ENCODE peak calls at places on chromosomes 6 and 20, in eight cellular contexts. C is IMR-90, W is mammary epithelial cell, O is neural progenitor cell, P is fibroblast of lung, R is endothelial cell of umbilical vein, Y is colonic mucosa, D is K562. B is an unnamed sample.

GRCh38 chr6:46998436-46999017 is 43.6 kb downstream of the ADGRF1 start:
- DNase-seq in C (no peak), W (no peak), O (no peak), P (no peak), R (no peak), Y (no peak), D (no peak), B (peak; percentile 66)

GRCh38 chr20:34164569-34164968 is 52.5 kb upstream of the EIF2S2 start:
- DNase-seq in C (no peak), W (no peak), O (no peak), P (no peak), R (peak; percentile 16), Y (no peak), D (no peak), B (no peak)

GRCh38 chr20:35730583-35731468 is 11.2 kb downstream of the RBM39 start:
- DNase-seq in C (no peak), W (no peak), O (no peak), P (no peak), R (no peak), Y (no peak), D (no peak), B (no peak)

GRCh38 chr6:137044366-137045220 is at the start of gene IL20RA:
- DNase-seq in C (no peak), W (no peak), O (peak; percentile 57), P (no peak), R (no peak), Y (no peak), D (no peak), B (peak; percentile 69)

GRCh38 chr6:17311595-17312311 is 30.6 kb downstream of the RBM24 start:
- DNase-seq in C (peak; percentile 71), W (no peak), O (peak; percentile 9), P (peak; percentile 64), R (no peak), Y (no peak), D (peak; percentile 42), B (no peak)

GRCh38 chr6:166939894-166940293 is 16.5 kb downstream of the RNASET2 start:
- DNase-seq in C (no peak), W (no peak), O (no peak), P (no peak), R (no peak), Y (no peak), D (no peak), B (no peak)

GRCh38 chr6:31874084-31874670 is 4.6 kb downstream of the SLC44A4 start:
- DNase-seq in C (no peak), W (no peak), O (no peak), P (no peak), R (no peak), Y (no peak), D (no peak), B (no peak)

GRCh38 chr6:144675231-144675861 is 390.2 kb downstream of the UTRN start:
- DNase-seq in C (peak; percentile 52), W (peak; percentile 93), O (no peak), P (peak; percentile 82), R (peak; percentile 17), Y (peak; percentile 79), D (no peak), B (peak; percentile 75)

GRCh38 chr6:52877168-52877567 is 32.3 kb downstream of the GSTA3 start:
- DNase-seq in C (peak; percentile 96), W (peak; percentile 83), O (no peak), P (peak; percentile 92), R (no peak), Y (no peak), D (no peak), B (peak; percentile 81)

GRCh38 chr6:31168606-31169005 is 1.9 kb downstream of the POU5F1 start:
- DNase-seq in C (no peak), W (no peak), O (no peak), P (no peak), R (no peak), Y (no peak), D (no peak), B (no peak)

GRCh38 chr20:50085481-50086365 is 27.2 kb downstream of the UBE2V1 start:
- DNase-seq in C (peak; percentile 73), W (peak; percentile 42), O (peak; percentile 85), P (peak; percentile 73), R (peak; percentile 85), Y (peak; percentile 52), D (peak; percentile 57), B (peak; percentile 45)

GRCh38 chr20:31594558-31595379 is 10.3 kb upstream of the ID1 start:
- DNase-seq in C (no peak), W (no peak), O (peak; percentile 42), P (no peak), R (peak; percentile 62), Y (peak; percentile 57), D (no peak), B (no peak)

GRCh38 chr6:5995705-5996686 is 10.7 kb downstream of the NRN1 start:
- DNase-seq in C (peak; percentile 19), W (peak; percentile 58), O (peak; percentile 91), P (no peak), R (peak; percentile 79), Y (peak; percentile 64), D (peak; percentile 71), B (no peak)

GRCh38 chr20:10758446-10758845 is 84.6 kb upstream of the JAG1 start:
- DNase-seq in C (peak; percentile 53), W (peak; percentile 71), O (no peak), P (no peak), R (peak; percentile 64), Y (no peak), D (no peak), B (no peak)

GRCh38 chr6:38209291-38209865 is 389.9 kb downstream of the ZFAND3 start:
- DNase-seq in C (peak; percentile 7), W (no peak), O (no peak), P (peak; percentile 4), R (no peak), Y (no peak), D (no peak), B (no peak)

GRCh38 chr6:159233365-159234101 is 64.3 kb downstream of the FNDC1 start:
- DNase-seq in C (no peak), W (no peak), O (peak; percentile 71), P (no peak), R (no peak), Y (no peak), D (no peak), B (no peak)

GRCh38 chr6:155770313-155770712 is 314.7 kb upstream of the NOX3 start:
- DNase-seq in C (no peak), W (no peak), O (no peak), P (no peak), R (no peak), Y (no peak), D (no peak), B (no peak)

GRCh38 chr6:2871102-2871501 is 29.4 kb upstream of the SERPINB1 start:
- DNase-seq in C (no peak), W (no peak), O (no peak), P (no peak), R (no peak), Y (no peak), D (no peak), B (no peak)

GRCh38 chr6:139940741-139941712 is 566.6 kb upstream of the CITED2 start:
- DNase-seq in C (peak; percentile 54), W (no peak), O (no peak), P (peak; percentile 46), R (peak; percentile 76), Y (no peak), D (no peak), B (peak; percentile 22)
- H3K9ac ChIP-seq in C (no peak overlapping the region), W (no peak overlapping the region), O (no peak overlapping the region), P (no peak overlapping the region), R (peak overlapping the region; percentile 15), Y (no peak overlapping the region), D (peak overlapping the region; percentile 21), B (no peak overlapping the region)

DNA sequence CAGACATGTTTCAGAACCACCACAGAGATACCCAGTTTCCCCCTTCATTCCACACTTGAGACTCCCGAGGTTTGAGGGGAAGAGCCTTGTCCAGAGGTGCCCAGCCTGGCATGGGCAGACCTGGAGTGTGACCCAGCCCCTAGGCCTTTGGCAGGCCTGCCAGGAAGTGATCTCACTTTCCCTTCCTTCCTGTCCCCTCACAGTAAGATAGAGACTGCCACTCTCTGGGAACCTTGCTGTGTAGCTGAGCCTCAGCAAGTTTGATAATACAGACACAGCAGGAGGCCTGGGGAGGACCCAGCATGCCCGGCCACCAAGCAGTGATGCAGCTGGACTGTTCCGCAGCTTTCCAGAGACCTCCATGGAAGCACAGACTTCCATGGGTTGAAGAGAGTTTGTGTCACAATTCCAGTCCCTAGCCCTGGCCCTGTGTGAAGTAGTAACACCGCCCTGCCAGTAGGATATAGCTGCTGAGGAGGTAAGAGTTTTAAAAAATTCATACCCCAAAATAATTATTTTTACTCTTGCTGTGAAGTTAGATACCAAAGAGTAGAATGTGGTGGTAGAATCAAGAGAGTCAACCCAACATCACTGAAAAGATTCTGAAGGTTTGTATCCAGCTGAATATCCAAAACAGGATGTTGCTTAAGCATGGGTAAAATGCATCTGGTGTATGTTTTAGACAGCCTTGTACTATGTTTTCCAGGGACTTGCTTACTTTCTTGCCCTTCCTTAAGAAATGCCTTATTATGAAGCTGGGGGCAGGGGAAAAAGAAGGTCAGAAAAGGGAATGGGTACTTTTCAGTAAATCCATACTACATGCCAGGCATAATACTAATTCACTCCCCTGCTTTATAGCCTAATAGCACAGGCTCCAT is 16.3 kb downstream of the PKIG start:
- DNase-seq in C (no peak), W (no peak), O (peak; percentile 34), P (peak; percentile 28), R (peak; percentile 71), Y (no peak), D (no peak), B (peak; percentile 38)
- TF ChIP-seq CTCF in C (no peak), W (no peak), O (peak; percentile 33), P (peak; percentile 12), R (peak; percentile 24), Y (no peak), D (peak; percentile 15), B (peak; percentile 32)

DNA sequence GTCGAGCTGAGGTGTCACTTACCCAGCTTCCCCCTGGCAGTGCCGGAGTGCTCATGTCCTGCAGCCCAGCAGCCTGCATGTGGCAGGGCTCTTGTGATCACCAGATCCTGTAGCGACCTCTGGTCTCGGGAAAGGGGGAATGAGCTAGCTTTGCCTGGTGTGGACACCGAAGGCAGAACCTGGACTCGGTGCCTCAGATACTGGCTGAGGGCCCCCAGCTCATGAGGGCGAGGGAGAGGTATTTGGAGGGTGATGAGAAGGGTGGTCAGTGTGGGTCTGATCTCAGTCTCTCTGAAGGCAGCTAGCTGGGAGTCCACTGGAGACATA is 26.3 kb downstream of the SUN5 start:
- DNase-seq in C (no peak), W (no peak), O (no peak), P (no peak), R (no peak), Y (no peak), D (no peak), B (no peak)
- H3K9ac ChIP-seq in C (no peak overlapping the region), W (no peak overlapping the region), O (no peak overlapping the region), P (no peak overlapping the region), R (no peak overlapping the region), Y (no peak overlapping the region), D (no peak overlapping the region), B (no peak overlapping the region)

DNA sequence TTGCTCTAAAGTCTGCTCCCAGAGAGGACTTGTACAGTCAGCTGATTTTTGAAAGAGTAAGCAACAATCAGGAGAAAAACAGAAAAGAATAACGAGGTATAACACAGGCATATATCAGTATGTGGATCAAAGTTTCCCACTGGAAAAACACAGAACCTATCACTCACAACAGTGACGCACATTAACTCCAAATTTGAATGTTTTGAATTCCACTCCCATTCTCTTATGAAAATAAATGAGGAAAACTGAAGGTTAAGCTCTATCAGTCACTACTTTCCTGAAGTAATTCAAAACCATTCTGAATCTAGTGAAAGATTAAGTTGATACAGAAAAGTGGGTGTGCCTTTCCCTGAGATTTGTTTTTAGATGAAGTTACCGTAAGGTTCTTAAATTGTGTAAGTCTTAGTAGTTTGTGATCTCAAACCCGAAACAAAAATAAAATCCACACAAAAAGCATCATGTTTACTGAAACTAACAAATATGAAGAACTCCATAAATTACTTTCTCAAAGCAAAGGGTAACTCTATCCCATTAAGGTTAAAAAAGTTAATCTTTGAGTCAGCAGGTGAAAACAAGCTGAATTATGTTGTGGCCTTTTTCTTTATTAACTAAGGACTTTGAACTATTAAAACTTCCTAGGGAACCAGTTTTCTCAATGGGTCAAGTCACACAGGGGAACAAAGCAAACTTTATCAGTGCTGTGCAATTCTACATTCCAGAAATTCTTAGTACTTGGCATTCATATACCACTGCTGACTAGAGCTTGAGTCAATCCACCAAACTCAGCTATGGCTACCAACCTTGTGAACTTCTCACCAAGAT is 115.7 kb downstream of the OGFRL1 start:
- DNase-seq in C (peak; percentile 76), W (peak; percentile 88), O (no peak), P (peak; percentile 64), R (peak; percentile 94), Y (no peak), D (no peak), B (no peak)
- TF ChIP-seq CTCF in C (no peak), W (no peak), O (no peak), P (no peak), R (no peak), Y (no peak), D (no peak), B (no peak)

B was measured in MM.1S.